ENCODE peak calls at places on chromosome 11, in six cellular contexts. One of them, this sample, is unnamed.

GRCh38 chr11:60607483-60607882 is 91.9 kb upstream of the MS4A8 start:
- DNase-seq in Kasumi-1: no peak
- DNase-seq in NCI-H446: no peak
- DNase-seq in anterior cingulate cortex: no peak
- DNase-seq in heart left ventricle: no peak
- DNase-seq in omental fat pad: no peak
- DNase-seq in this sample: no peak

GRCh38 chr11:6925636-6926207 is 504 bp upstream of the ZNF215 start:
- DNase-seq in omental fat pad: no peak
- DNase-seq in NCI-H446: no peak
- DNase-seq in heart left ventricle: no peak
- DNase-seq in Kasumi-1: no peak
- DNase-seq in anterior cingulate cortex: no peak
- DNase-seq in this sample: peak

GRCh38 chr11:62726156-62727006 is 876 bp downstream of the HNRNPUL2 start:
- DNase-seq in omental fat pad: no peak
- DNase-seq in Kasumi-1: no peak
- DNase-seq in heart left ventricle: peak
- DNase-seq in anterior cingulate cortex: no peak
- DNase-seq in NCI-H446: no peak
- DNase-seq in this sample: no peak

GRCh38 chr11:117193130-117194020 is 5.8 kb upstream of the TAGLN start:
- DNase-seq in omental fat pad: no peak
- DNase-seq in anterior cingulate cortex: no peak
- DNase-seq in Kasumi-1: no peak
- DNase-seq in NCI-H446: no peak
- DNase-seq in heart left ventricle: no peak
- DNase-seq in this sample: no peak

GRCh38 chr11:92225206-92225562 is 566 bp downstream of the FAT3 start:
- DNase-seq in heart left ventricle: no peak
- DNase-seq in NCI-H446: peak
- DNase-seq in Kasumi-1: no peak
- DNase-seq in anterior cingulate cortex: no peak
- DNase-seq in omental fat pad: no peak
- DNase-seq in this sample: no peak

GRCh38 chr11:131883332-131883731 is 512.9 kb downstream of the NTM start:
- DNase-seq in heart left ventricle: no peak
- DNase-seq in Kasumi-1: no peak
- DNase-seq in omental fat pad: no peak
- DNase-seq in NCI-H446: no peak
- DNase-seq in anterior cingulate cortex: no peak
- DNase-seq in this sample: no peak

GRCh38 chr11:15618583-15619032 is 503.9 kb downstream of the INSC start:
- DNase-seq in heart left ventricle: no peak
- DNase-seq in Kasumi-1: no peak
- DNase-seq in omental fat pad: no peak
- DNase-seq in NCI-H446: no peak
- DNase-seq in anterior cingulate cortex: no peak
- DNase-seq in this sample: no peak

GRCh38 chr11:134252539-134253188 is 488 bp downstream of the THYN1 start:
- DNase-seq in heart left ventricle: peak
- DNase-seq in omental fat pad: no peak
- DNase-seq in NCI-H446: no peak
- DNase-seq in Kasumi-1: peak
- DNase-seq in anterior cingulate cortex: no peak
- DNase-seq in this sample: peak

GRCh38 chr11:129881570-129882170 is 13.7 kb downstream of the NFRKB start:
- DNase-seq in NCI-H446: no peak
- DNase-seq in Kasumi-1: peak
- DNase-seq in omental fat pad: no peak
- DNase-seq in heart left ventricle: no peak
- DNase-seq in anterior cingulate cortex: no peak
- DNase-seq in this sample: peak

GRCh38 chr11:91373497-91373896 is 851.1 kb upstream of the FAT3 start:
- DNase-seq in NCI-H446: no peak
- DNase-seq in anterior cingulate cortex: no peak
- DNase-seq in omental fat pad: no peak
- DNase-seq in Kasumi-1: no peak
- DNase-seq in heart left ventricle: no peak
- DNase-seq in this sample: no peak

GRCh38 chr11:83760942-83761341 is 474.8 kb upstream of the CCDC90B start:
- DNase-seq in omental fat pad: no peak
- DNase-seq in NCI-H446: peak
- DNase-seq in heart left ventricle: no peak
- DNase-seq in anterior cingulate cortex: no peak
- DNase-seq in Kasumi-1: no peak
- DNase-seq in this sample: no peak

GRCh38 chr11:100867601-100868000 is 180.5 kb downstream of the ARHGAP42 start:
- DNase-seq in heart left ventricle: no peak
- DNase-seq in Kasumi-1: no peak
- DNase-seq in omental fat pad: no peak
- DNase-seq in anterior cingulate cortex: no peak
- DNase-seq in NCI-H446: no peak
- DNase-seq in this sample: no peak

GRCh38 chr11:67301951-67302516 is 1.3 kb upstream of the SSH3 start:
- DNase-seq in omental fat pad: no peak
- DNase-seq in anterior cingulate cortex: no peak
- DNase-seq in heart left ventricle: peak
- DNase-seq in NCI-H446: no peak
- DNase-seq in Kasumi-1: no peak
- DNase-seq in this sample: no peak

GRCh38 chr11:64859542-64860414 is 15.3 kb upstream of the CDC42BPG start:
- DNase-seq in Kasumi-1: peak
- DNase-seq in anterior cingulate cortex: no peak
- DNase-seq in NCI-H446: no peak
- DNase-seq in omental fat pad: no peak
- DNase-seq in heart left ventricle: no peak
- DNase-seq in this sample: no peak

This sample was measured in adipocyte.